ENCODE peak calls at places on chromosomes 1 and 21, in four cellular contexts. U is Peyer's patch, F is heart left ventricle, C is H9. K is an unnamed sample.

GRCh38 chr1:226575436-226576390 is 27.1 kb downstream of the STUM start:
- DNase-seq in C (no peak), F (peak; percentile 77), U (no peak), K (no peak)

GRCh38 chr1:93708734-93709481 is 27.3 kb upstream of the BCAR3 start:
- DNase-seq in U (no peak), F (no peak), C (no peak), K (no peak)

GRCh38 chr1:93442276-93442675 is 5.6 kb upstream of the FNBP1L start:
- DNase-seq in C (no peak), U (peak; percentile 92), F (no peak), K (no peak)

GRCh38 chr1:51607676-51608075 is 9.2 kb upstream of the OSBPL9 start:
- DNase-seq in U (no peak), F (no peak), C (peak; percentile 4), K (no peak)

GRCh38 chr1:31595836-31596736 is 19.8 kb downstream of the TINAGL1 start:
- DNase-seq in U (no peak), C (no peak), F (no peak), K (no peak)

GRCh38 chr1:229621663-229622062 is 4.3 kb downstream of the TAF5L start:
- DNase-seq in F (no peak), U (no peak), C (no peak), K (no peak)

GRCh38 chr21:25313891-25314646 is 293.2 kb downstream of the MRPL39 start:
- DNase-seq in F (no peak), C (no peak), U (no peak), K (no peak)

GRCh38 chr1:100894622-100895539 is at the start of gene EXTL2:
- DNase-seq in F (peak; percentile 88), C (peak; percentile 92), U (peak; percentile 92), K (peak; percentile 34)

GRCh38 chr1:93598396-93598795 is 83.2 kb downstream of the BCAR3 start:
- DNase-seq in F (no peak), C (no peak), U (peak; percentile 30), K (no peak)

GRCh38 chr21:24045775-24046215 is 1561.5 kb downstream of the MRPL39 start:
- DNase-seq in U (peak; percentile 70), C (no peak), F (peak; percentile 73), K (no peak)

GRCh38 chr1:176241385-176242015 is 34.4 kb upstream of the COP1 start:
- DNase-seq in F (no peak), U (no peak), C (no peak), K (no peak)

GRCh38 chr1:46039571-46040052 is 92.8 kb downstream of the PIK3R3 start:
- DNase-seq in F (no peak), U (no peak), C (no peak), K (no peak)

GRCh38 chr21:33380483-33380998 is 22.7 kb upstream of the IFNGR2 start:
- DNase-seq in U (peak; percentile 96), F (peak; percentile 92), C (peak; percentile 67), K (peak; percentile 67)

GRCh38 chr1:206833741-206834140 is 31.7 kb upstream of the IL20 start:
- DNase-seq in C (no peak), F (no peak), U (no peak), K (no peak)

GRCh38 chr21:33032434-33033047 is 6.8 kb downstream of the OLIG2 start:
- DNase-seq in C (no peak), F (no peak), U (no peak), K (no peak)

DNA sequence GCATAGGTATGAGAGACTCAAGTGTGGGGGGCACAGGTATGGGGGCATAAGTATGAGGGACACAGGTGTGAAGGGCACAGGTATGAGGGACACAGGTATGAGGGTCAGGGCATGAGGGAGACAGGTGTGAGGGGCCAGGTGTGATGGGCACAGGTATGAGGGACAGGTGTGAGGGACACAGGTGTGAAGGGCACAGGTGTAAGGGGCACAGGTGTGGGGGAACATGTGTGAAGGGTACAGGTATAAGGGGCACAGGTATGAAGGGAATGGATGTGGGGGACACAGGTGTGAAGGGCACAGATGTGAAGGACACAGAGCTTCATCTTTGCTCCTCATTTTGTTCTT is 41.2 kb upstream of the CACNA1E start:
- DNase-seq in U (no peak), C (no peak), F (no peak), K (no peak)
- TF ChIP-seq CTCF in U (no peak), C (no peak), F (no peak), K (no peak)

DNA sequence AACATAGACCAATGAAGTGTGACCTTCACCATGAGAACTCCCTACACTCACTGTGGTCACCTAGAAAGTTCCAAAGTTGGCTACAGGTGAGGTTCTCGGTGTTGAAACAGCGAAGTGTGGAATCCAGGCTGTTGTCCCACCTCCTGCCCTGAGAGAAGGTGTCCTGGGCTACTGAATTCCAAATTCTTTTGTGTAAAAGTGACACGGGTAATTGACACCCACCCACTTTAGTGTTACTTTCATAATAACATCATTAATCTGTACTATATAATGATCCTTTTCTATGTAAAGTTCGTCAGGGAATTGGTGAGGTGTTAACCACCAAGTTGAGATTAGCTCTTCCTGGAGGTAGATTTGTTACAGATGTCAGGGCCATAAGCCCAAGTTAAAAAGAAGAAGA is 690.7 kb downstream of the RWDD3 start:
- DNase-seq in F (no peak), C (no peak), U (no peak), K (no peak)
- H3K27me3 ChIP-seq in F (no peaks in the 10 kb centered on the region), C (no peaks in the 10 kb centered on the region), U (no peaks in the 10 kb centered on the region), K (no peaks in the 10 kb centered on the region)

GRCh38 chr1:91757760-91758545 is 128.0 kb downstream of the TGFBR3 start:
- DNase-seq in C (no peak), F (no peak), U (no peak), K (no peak)
- H3K27ac ChIP-seq in C (no peak overlapping the region), F (no peak overlapping the region), U (peak overlapping the region; percentile 66), K (no peak overlapping the region)

GRCh38 chr1:109788695-109789521 is 25.2 kb upstream of the EPS8L3 start:
- DNase-seq in C (peak; percentile 78), F (no peak), U (peak; percentile 45), K (no peak)
- TF ChIP-seq CTCF in C (peak; percentile 65), F (no peak), U (no peak), K (no peak)

K was measured in CD4-positive, alpha-beta T cell.